ENCODE peak calls at places on chromosomes 6 and 20, in six cellular contexts. K is PC-3, M is neural progenitor cell, O is A549, Q is hepatocyte, F is fibroblast of lung. W is an unnamed sample.

GRCh38 chr6:50449128-50449527 is 264.2 kb upstream of the TFAP2D start:
- DNase-seq in K (no peak), M (no peak), O (no peak), Q (no peak), F (no peak), W (no peak)

GRCh38 chr6:24313477-24314141 is 44.2 kb downstream of the DCDC2 start:
- DNase-seq in K (peak; percentile 89), M (peak; percentile 6), O (peak; percentile 15), Q (peak; percentile 36), F (no peak), W (peak; percentile 98)

GRCh38 chr6:90126178-90126577 is 170.5 kb downstream of the BACH2 start:
- DNase-seq in K (no peak), M (no peak), O (no peak), Q (no peak), F (no peak), W (no peak)

GRCh38 chr6:108107102-108107501 is 32.6 kb upstream of the OSTM1 start:
- DNase-seq in K (no peak), M (no peak), O (no peak), Q (no peak), F (no peak), W (no peak)

GRCh38 chr6:39029156-39030011 is 19.2 kb upstream of the GLP1R start:
- DNase-seq in K (peak; percentile 49), M (peak; percentile 61), O (peak; percentile 32), Q (peak; percentile 31), F (no peak), W (no peak)

GRCh38 chr6:143079325-143079640 is 18.6 kb downstream of the AIG1 start:
- DNase-seq in K (no peak), M (no peak), O (no peak), Q (no peak), F (no peak), W (no peak)

GRCh38 chr6:133274813-133275212 is 33.7 kb downstream of the EYA4 start:
- DNase-seq in K (no peak), M (no peak), O (no peak), Q (no peak), F (no peak), W (no peak)

GRCh38 chr20:12395404-12396159 is 477.9 kb downstream of the BTBD3 start:
- DNase-seq in K (peak; percentile 34), M (no peak), O (no peak), Q (peak; percentile 16), F (no peak), W (no peak)

GRCh38 chr6:82691997-82692396 is 328.4 kb downstream of the TPBG start:
- DNase-seq in K (no peak), M (no peak), O (no peak), Q (no peak), F (no peak), W (no peak)

GRCh38 chr20:58683132-58683531 is 9.5 kb upstream of the NPEPL1 start:
- DNase-seq in K (no peak), M (no peak), O (no peak), Q (no peak), F (no peak), W (no peak)

GRCh38 chr6:21582651-21583050 is 10.9 kb upstream of the SOX4 start:
- DNase-seq in K (peak; percentile 60), M (no peak), O (no peak), Q (no peak), F (no peak), W (no peak)

DNA sequence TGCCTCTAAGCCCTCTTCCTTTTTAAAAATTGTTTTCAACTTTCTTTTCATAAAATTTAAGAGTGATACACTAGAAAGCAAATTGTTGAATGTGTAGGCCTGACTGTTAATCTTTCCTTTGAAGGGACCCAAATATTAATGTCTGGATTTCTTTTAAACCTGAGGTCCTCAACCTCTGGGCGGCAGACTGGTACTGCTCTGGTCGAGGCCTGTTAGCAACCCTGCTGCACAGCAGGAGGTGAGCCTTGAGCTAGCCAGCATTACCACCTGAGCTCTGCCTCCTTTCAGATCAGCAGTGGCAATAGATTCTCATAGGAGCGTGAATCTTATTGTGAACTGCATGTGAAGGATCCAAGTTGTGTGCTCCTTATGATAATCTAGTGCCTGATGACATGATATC is 191.2 kb downstream of the MANEA start:
- DNase-seq in K (no peak), M (peak; percentile 59), O (no peak), Q (peak; percentile 6), F (no peak), W (no peak)
- TF ChIP-seq CTCF in K (no peak), M (peak; percentile 24), O (no peak), Q (no peak), F (no peak), W (no peak)

GRCh38 chr6:45229416-45229815 is 98.7 kb upstream of the RUNX2 start:
- DNase-seq in K (no peak), M (no peak), O (no peak), Q (no peak), F (no peak), W (no peak)

GRCh38 chr6:45226081-45226480 is 102.0 kb upstream of the RUNX2 start:
- DNase-seq in K (no peak), M (no peak), O (no peak), Q (no peak), F (no peak), W (no peak)

GRCh38 chr6:45231660-45232059 is 96.5 kb upstream of the RUNX2 start:
- DNase-seq in K (no peak), M (no peak), O (no peak), Q (no peak), F (no peak), W (no peak)
- H3K4me2 ChIP-seq in K (no peak overlapping the region), M (no peak overlapping the region), O (no peak overlapping the region), Q (no peak overlapping the region), F (no peak overlapping the region), W (no peak overlapping the region)

DNA sequence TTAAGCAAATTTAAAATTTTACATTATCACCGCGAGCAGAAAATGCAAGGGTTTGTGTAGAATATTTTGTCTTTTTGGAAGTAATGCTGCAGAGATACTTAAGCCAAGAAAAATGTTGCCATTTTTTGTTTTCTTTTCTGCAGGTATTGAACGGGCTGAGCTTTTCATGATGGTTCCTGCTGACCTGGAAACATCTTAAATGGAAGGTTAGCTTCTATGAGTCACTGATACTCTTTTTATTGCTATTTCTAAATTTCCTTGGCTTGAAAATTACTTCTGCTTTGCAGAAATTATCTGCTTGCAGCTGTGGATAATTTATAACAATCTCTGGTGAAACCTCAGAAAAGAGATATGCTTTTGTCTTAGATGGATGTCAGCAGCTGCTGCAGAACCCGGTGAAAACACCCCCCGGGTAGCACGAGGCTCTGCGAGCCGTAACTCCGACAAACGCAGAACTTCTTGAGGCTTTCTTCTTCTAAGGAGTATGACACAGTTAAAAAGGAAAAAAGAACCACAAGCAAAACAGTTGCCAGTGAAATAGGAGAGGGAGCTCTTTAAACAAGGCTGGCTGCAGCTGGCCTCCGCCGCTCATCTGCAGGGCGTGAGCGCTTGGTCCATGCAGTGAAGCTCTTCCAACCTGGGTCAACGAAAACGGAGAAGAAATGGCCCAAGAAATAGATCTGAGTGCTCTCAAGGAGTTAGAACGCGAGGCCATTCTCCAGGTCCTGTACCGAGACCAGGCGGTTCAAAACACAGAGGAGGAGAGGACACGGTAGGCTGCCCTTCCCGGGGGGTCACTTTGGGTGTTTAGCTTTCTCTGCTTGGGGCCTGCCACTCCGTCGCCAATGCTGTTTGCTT is 13.0 kb downstream of the SYTL3 start:
- DNase-seq in K (peak; percentile 24), M (no peak), O (no peak), Q (no peak), F (peak; percentile 77), W (peak; percentile 69)
- H3K27ac ChIP-seq in K (no peak overlapping the region), M (no peak overlapping the region), O (no peak overlapping the region), Q (peak overlapping the region; percentile 75), F (no peak overlapping the region), W (no peak overlapping the region)

GRCh38 chr6:37053683-37054082 is 48.2 kb downstream of the FGD2 start:
- DNase-seq in K (no peak), M (no peak), O (no peak), Q (no peak), F (no peak), W (no peak)
- TF ChIP-seq CTCF in K (no peak), M (no peak), O (no peak), Q (no peak), F (no peak), W (no peak)

GRCh38 chr6:100485268-100485667 is 20.5 kb upstream of the SIM1 start:
- DNase-seq in K (no peak), M (no peak), O (no peak), Q (no peak), F (no peak), W (no peak)

GRCh38 chr6:100484474-100484873 is 19.8 kb upstream of the SIM1 start:
- DNase-seq in K (no peak), M (no peak), O (no peak), Q (no peak), F (no peak), W (peak; percentile 17)

GRCh38 chr6:100475554-100476325 is 11.0 kb upstream of the SIM1 start:
- DNase-seq in K (peak; percentile 60), M (no peak), O (no peak), Q (no peak), F (no peak), W (no peak)

GRCh38 chr6:100482698-100483097 is 18.0 kb upstream of the SIM1 start:
- DNase-seq in K (peak; percentile 26), M (no peak), O (no peak), Q (no peak), F (no peak), W (no peak)

DNA sequence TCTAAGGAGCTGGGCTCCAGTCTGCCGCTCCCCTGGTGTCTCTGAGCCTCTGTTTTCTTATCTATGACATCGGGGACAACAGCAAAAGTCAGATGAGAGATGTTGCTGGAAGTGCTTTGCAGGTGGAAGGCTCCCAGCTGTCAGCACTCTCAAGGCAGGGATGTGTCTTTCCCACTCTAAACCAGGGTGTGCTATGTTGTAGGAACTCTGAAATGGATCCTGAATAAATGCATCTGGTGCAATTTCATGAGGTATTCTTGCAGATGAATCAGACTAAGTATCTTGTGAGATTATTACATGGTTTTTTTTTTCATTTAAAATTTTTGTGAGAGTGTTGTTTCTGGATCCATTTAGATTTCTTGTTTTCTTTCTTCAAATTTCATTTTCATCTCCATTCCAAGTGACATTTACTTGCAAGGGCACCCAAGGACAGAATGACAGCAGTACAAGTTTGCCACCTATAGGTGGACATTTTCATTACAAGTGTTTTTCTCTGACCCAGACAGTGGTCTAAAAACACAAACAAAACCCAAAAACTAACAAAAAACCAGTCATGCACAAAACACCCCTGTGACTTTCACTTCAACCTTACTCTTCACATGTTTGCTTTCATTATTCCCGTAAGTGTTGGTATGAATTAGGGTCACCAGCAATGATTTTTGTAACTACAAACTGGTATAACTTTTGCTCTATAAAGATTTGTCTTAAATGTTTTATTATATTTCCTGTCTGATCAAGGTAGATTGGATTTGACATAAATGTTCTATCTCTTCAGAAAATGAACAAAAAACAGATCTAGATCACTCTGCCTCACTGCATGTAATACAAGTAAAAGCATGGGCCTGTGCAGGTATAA is 14.7 kb upstream of the SIM1 start:
- DNase-seq in K (peak; percentile 65), M (peak; percentile 55), O (no peak), Q (peak; percentile 63), F (peak; percentile 65), W (no peak)
- H3K4me2 ChIP-seq in K (no peak overlapping the region), M (no peak overlapping the region), O (no peak overlapping the region), Q (no peak overlapping the region), F (no peak overlapping the region), W (no peak overlapping the region)

GRCh38 chr20:17772005-17772343 is 72.2 kb downstream of the BANF2 start:
- DNase-seq in K (no peak), M (no peak), O (no peak), Q (no peak), F (no peak), W (no peak)
- H3K27ac ChIP-seq in K (no peak overlapping the region), M (no peak overlapping the region), O (no peak overlapping the region), Q (peak overlapping the region; percentile 43), F (no peak overlapping the region), W (no peak overlapping the region)